ENCODE peak calls at places on chromosomes 16 and 17, in eight cellular contexts. L is kidney epithelial cell; C is endodermal cell; I is esophagus muscularis mucosa; Q is CD4-positive, alpha-beta memory T cell; U is dorsolateral prefrontal cortex; A is fibroblast of lung; J is ovary. V is an unnamed sample.

GRCh38 chr16:68396481-68396880 is 51.8 kb downstream of the SMPD3 start:
- DNase-seq in Q (peak), I (no peak), C (no peak), A (peak), L (no peak), U (no peak), J (no peak), V (no peak)

GRCh38 chr16:79476580-79476979 is 124.0 kb downstream of the MAF start:
- DNase-seq in J (no peak), Q (no peak), U (no peak), A (no peak), C (no peak), I (no peak), L (no peak), V (no peak)

GRCh38 chr16:24440296-24440695 is 99.1 kb upstream of the RBBP6 start:
- DNase-seq in I (no peak), Q (no peak), C (peak), A (no peak), U (no peak), L (no peak), J (no peak), V (no peak)

GRCh38 chr17:80426671-80427326 is 11.8 kb downstream of the ENDOV start:
- DNase-seq in Q (peak), C (peak), J (peak), I (no peak), L (no peak), A (peak), U (peak), V (no peak)

GRCh38 chr17:74493381-74493833 is 27.0 kb downstream of the CD300A start:
- DNase-seq in A (peak), C (peak), U (peak), J (peak), L (no peak), I (no peak), Q (peak), V (no peak)

GRCh38 chr17:18362509-18363020 is 785 bp downstream of the SHMT1 start:
- DNase-seq in U (peak), A (peak), Q (peak), I (peak), C (peak), L (peak), J (peak), V (no peak)

GRCh38 chr16:239948-240277 is 5.3 kb downstream of the FAM234A start:
- DNase-seq in C (no peak), A (no peak), Q (no peak), J (no peak), I (no peak), U (no peak), L (no peak), V (no peak)

GRCh38 chr16:86455116-86455515 is 55.2 kb upstream of the FOXF1 start:
- DNase-seq in Q (no peak), J (no peak), C (no peak), L (no peak), A (peak), U (no peak), I (no peak), V (peak)

GRCh38 chr16:66523861-66524354 is 26.0 kb downstream of the TK2 start:
- DNase-seq in I (no peak), A (no peak), Q (peak), U (no peak), L (no peak), J (no peak), C (no peak), V (no peak)

GRCh38 chr16:86261379-86261778 is 248.9 kb upstream of the FOXF1 start:
- DNase-seq in A (peak), U (no peak), I (no peak), Q (no peak), L (no peak), C (peak), J (no peak), V (no peak)

GRCh38 chr16:694187-694862 is 4.1 kb upstream of the WDR24 start:
- DNase-seq in L (no peak), U (no peak), J (no peak), A (no peak), I (no peak), C (peak), Q (peak), V (no peak)

GRCh38 chr16:71297252-71297651 is 8.1 kb upstream of the CMTR2 start:
- DNase-seq in A (no peak), J (no peak), Q (no peak), C (no peak), I (no peak), U (no peak), L (no peak), V (no peak)

GRCh38 chr16:10136916-10137315 is 45.3 kb downstream of the GRIN2A start:
- DNase-seq in J (no peak), I (no peak), C (peak), Q (no peak), L (no peak), U (no peak), A (no peak), V (no peak)

GRCh38 chr17:51260237-51260959 is at the start of gene UTP18:
- DNase-seq in A (peak), L (peak), I (peak), Q (peak), J (peak), C (peak), U (peak), V (peak)

GRCh38 chr17:2380225-2380922 is 20.5 kb downstream of the MNT start:
- DNase-seq in I (no peak), C (no peak), J (no peak), U (no peak), Q (no peak), L (no peak), A (no peak), V (no peak)

GRCh38 chr16:65991149-65991701 is 375.3 kb upstream of the CDH5 start:
- DNase-seq in U (no peak), C (peak), A (no peak), L (no peak), Q (no peak), J (no peak), I (no peak), V (no peak)

GRCh38 chr16:72427001-72427785 is 255.2 kb upstream of the PMFBP1 start:
- DNase-seq in Q (no peak), I (no peak), C (no peak), J (no peak), L (no peak), U (no peak), A (no peak), V (no peak)

GRCh38 chr17:78862073-78863023 is 21.7 kb upstream of the USP36 start:
- DNase-seq in U (peak), C (peak), I (peak), A (peak), J (peak), Q (no peak), L (peak), V (peak)

GRCh38 chr17:4204676-4205075 is 59.1 kb downstream of the ANKFY1 start:
- DNase-seq in C (no peak), U (no peak), I (no peak), A (peak), Q (no peak), J (no peak), L (no peak), V (peak)

GRCh38 chr17:46154151-46154816 is 38.9 kb downstream of the KANSL1 start:
- DNase-seq in U (no peak), A (peak), L (no peak), Q (peak), C (no peak), J (no peak), I (no peak), V (no peak)

GRCh38 chr17:42991471-42991870 is 6.7 kb upstream of the RPL27 start:
- DNase-seq in J (no peak), A (no peak), Q (no peak), C (no peak), L (no peak), I (no peak), U (no peak), V (no peak)

GRCh38 chr16:66923866-66924265 is 1.5 kb downstream of the RRAD start:
- DNase-seq in U (no peak), L (no peak), A (no peak), Q (no peak), C (no peak), I (no peak), J (no peak), V (no peak)

GRCh38 chr16:84252214-84252613 is 12.4 kb upstream of the KCNG4 start:
- DNase-seq in U (no peak), C (no peak), L (no peak), Q (no peak), I (no peak), A (no peak), J (no peak), V (no peak)

GRCh38 chr17:35801583-35802224 is 6.3 kb upstream of the MMP28 start:
- DNase-seq in L (no peak), A (peak), C (no peak), I (no peak), Q (no peak), U (peak), J (no peak), V (no peak)

GRCh38 chr17:7229504-7229903 is 4.8 kb downstream of the DVL2 start:
- DNase-seq in A (no peak), L (no peak), I (no peak), C (no peak), J (no peak), U (no peak), Q (no peak), V (no peak)

GRCh38 chr17:16348586-16348985 is 4.7 kb downstream of the CENPV start:
- DNase-seq in Q (no peak), U (no peak), I (no peak), C (no peak), J (no peak), A (no peak), L (no peak), V (no peak)
- H3K4me3 ChIP-seq in Q (no peak), U (no peak), I (no peak), C (no peak), J (no peak), A (no peak), L (no peak), V (no peak)

GRCh38 chr17:48294193-48294909 is 135.7 kb downstream of the SKAP1 start:
- DNase-seq in I (no peak), A (no peak), J (no peak), C (no peak), Q (peak), U (no peak), L (no peak), V (no peak)
- H3K4me3 ChIP-seq in I (no peak), A (no peak), J (no peak), C (no peak), Q (no peak), U (no peak), L (no peak), V (no peak)

GRCh38 chr16:30066882-30067583 is 1.5 kb downstream of the ALDOA start:
- DNase-seq in C (no peak), J (peak), I (no peak), A (no peak), Q (no peak), L (no peak), U (no peak), V (no peak)

GRCh38 chr16:30068750-30069574 is 3.4 kb downstream of the ALDOA start:
- DNase-seq in U (peak), J (peak), A (no peak), I (no peak), Q (peak), C (peak), L (no peak), V (no peak)

GRCh38 chr16:30067584-30067916 is 2.0 kb downstream of the ALDOA start:
- DNase-seq in L (no peak), J (no peak), I (no peak), A (no peak), C (no peak), Q (no peak), U (no peak), V (no peak)

GRCh38 chr16:30069575-30070462 is 4.3 kb downstream of the ALDOA start:
- DNase-seq in J (peak), I (no peak), C (no peak), Q (no peak), L (no peak), U (no peak), A (peak), V (no peak)

DNA sequence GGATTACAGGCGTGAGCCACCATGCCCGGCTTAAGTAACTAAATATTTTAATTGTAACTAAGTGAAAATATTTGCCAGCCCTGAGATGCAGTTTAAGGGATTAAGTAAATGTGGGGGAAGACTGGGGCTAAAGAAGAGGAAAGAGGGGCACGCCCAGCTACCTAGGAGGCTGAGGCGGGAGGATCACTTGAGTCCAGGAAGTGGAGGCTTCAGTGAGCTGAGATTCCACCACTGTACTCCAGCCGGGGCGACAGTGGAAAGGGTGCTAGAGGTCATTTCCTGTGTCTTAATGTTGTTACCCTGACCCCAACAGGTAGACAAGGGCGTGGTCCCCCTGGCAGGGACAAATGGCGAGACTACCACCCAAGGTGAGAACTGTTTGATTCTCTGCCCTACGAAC is 2.8 kb downstream of the ALDOA start:
- DNase-seq in U (no peak), Q (no peak), I (no peak), C (no peak), A (no peak), L (no peak), J (no peak), V (no peak)
- H3K4me3 ChIP-seq in U (peak), Q (no peak), I (no peak), C (no peak), A (no peak), L (no peak), J (no peak), V (peak)

GRCh38 chr16:89453662-89454321 is 36.6 kb downstream of the ANKRD11 start:
- DNase-seq in U (no peak), A (peak), J (no peak), I (no peak), C (no peak), L (no peak), Q (no peak), V (no peak)

GRCh38 chr16:89450537-89450936 is 39.8 kb downstream of the ANKRD11 start:
- DNase-seq in Q (no peak), L (no peak), A (no peak), U (no peak), J (no peak), I (no peak), C (no peak), V (no peak)

GRCh38 chr16:89452241-89452640 is 38.1 kb downstream of the ANKRD11 start:
- DNase-seq in A (no peak), U (no peak), J (no peak), Q (no peak), C (no peak), L (no peak), I (no peak), V (no peak)

GRCh38 chr16:89455178-89455577 is 35.2 kb downstream of the ANKRD11 start:
- DNase-seq in L (no peak), Q (no peak), I (no peak), J (no peak), A (peak), C (no peak), U (no peak), V (no peak)

DNA sequence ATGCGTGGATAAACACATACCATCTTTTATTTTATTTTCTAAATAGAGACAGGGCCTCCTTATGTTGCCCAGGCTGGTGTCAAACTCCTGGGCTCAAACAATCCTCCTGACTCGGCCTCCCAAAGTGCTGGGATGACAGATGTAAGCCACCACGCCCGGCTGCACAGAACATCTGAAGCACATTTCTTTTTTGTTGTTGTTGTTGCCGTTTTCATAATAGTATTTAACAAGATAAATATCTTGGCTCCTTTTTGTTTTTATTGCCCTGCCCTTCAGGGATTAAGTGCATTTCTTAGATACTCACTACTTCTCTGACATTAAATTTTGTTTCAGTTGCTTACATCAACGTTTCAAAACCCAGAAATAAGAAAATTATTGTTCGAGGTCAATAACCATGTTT is 37.4 kb downstream of the ANKRD11 start:
- DNase-seq in C (no peak), U (no peak), I (no peak), J (no peak), A (no peak), L (no peak), Q (no peak), V (no peak)
- H3K4me3 ChIP-seq in C (no peak), U (no peak), I (no peak), J (no peak), A (no peak), L (no peak), Q (no peak), V (no peak)

DNA sequence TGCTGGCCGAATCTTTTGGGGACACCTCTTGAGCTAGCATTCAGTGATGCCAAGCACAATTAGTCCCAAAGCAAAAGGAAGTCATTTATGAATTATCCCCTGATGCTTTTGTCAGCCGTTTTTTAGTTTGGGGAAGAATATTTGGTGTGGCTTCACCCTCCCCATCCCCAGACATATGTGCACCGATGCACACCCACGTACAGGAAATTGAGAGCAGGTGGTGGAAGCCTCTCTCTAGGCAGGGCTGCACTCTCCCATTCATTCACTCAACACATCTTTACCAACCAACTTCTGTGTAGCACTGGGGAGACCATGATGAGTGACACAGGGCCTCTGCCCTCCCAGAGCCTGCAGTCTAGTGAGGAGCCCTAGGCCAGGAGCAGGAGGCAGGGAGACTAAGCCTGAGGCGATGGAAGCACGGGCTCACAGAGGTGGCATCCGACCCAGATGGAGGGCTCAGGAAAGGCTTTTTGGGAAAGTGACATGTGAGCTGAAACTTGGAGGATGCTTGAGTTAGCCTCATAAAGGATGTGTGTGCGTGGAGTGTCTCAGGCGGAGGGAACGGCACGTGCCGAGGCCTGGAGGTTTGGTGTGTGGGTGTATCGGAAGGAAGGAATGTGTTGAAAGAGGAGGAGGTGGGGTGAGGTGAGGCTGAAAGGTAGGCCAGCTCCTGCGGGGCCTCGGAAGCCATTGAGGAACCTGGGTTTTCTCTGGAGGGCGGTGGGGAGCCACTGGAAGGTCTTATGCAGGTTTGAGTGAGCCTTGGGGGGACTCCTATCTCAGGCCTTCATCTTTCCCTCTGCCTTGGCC is 43.8 kb downstream of the PSME3IP1 start:
- DNase-seq in C (no peak), L (no peak), A (peak), J (peak), U (no peak), I (no peak), Q (peak), V (no peak)
- H3K4me3 ChIP-seq in C (no peak), L (no peak), A (no peak), J (no peak), U (no peak), I (no peak), Q (no peak), V (no peak)